ENCODE peak calls at places on chromosomes 5 and 9, in five cellular contexts. One of them, this sample, is unnamed.

GRCh38 chr5:115708819-115709477 is 83.1 kb upstream of the TMED7 start:
- ATAC-seq in central memory CD8-positive, alpha-beta T cell: no peak
- ATAC-seq in foreskin keratinocyte: no peak
- ATAC-seq in esophagus mucosa: no peak
- ATAC-seq in K562: no peak
- ATAC-seq in this sample: no peak

GRCh38 chr9:75134495-75134894 is 46.2 kb downstream of the OSTF1 start:
- ATAC-seq in central memory CD8-positive, alpha-beta T cell: no peak
- ATAC-seq in foreskin keratinocyte: no peak
- ATAC-seq in esophagus mucosa: no peak
- ATAC-seq in K562: no peak
- ATAC-seq in this sample: no peak

GRCh38 chr5:134099288-134099872 is 15.1 kb upstream of the TCF7 start:
- ATAC-seq in central memory CD8-positive, alpha-beta T cell: no peak
- ATAC-seq in foreskin keratinocyte: no peak
- ATAC-seq in esophagus mucosa: no peak
- ATAC-seq in K562: peak; percentile 71
- ATAC-seq in this sample: peak; percentile 1

GRCh38 chr9:72151099-72151498 is 1.9 kb downstream of the GDA start:
- ATAC-seq in central memory CD8-positive, alpha-beta T cell: no peak
- ATAC-seq in foreskin keratinocyte: peak; percentile 37
- ATAC-seq in esophagus mucosa: no peak
- ATAC-seq in K562: no peak
- ATAC-seq in this sample: no peak

GRCh38 chr9:121858788-121859187 is 207.4 kb downstream of the DAB2IP start:
- ATAC-seq in central memory CD8-positive, alpha-beta T cell: no peak
- ATAC-seq in foreskin keratinocyte: no peak
- ATAC-seq in esophagus mucosa: no peak
- ATAC-seq in K562: no peak
- ATAC-seq in this sample: peak; percentile 44

GRCh38 chr9:37976714-37977477 is 73.0 kb upstream of the SLC25A51 start:
- ATAC-seq in central memory CD8-positive, alpha-beta T cell: no peak
- ATAC-seq in foreskin keratinocyte: peak; percentile 69
- ATAC-seq in esophagus mucosa: peak; percentile 90
- ATAC-seq in K562: peak; percentile 81
- ATAC-seq in this sample: no peak

GRCh38 chr5:136840601-136841000 is 475.3 kb upstream of the TRPC7 start:
- ATAC-seq in central memory CD8-positive, alpha-beta T cell: no peak
- ATAC-seq in foreskin keratinocyte: no peak
- ATAC-seq in esophagus mucosa: no peak
- ATAC-seq in K562: no peak
- ATAC-seq in this sample: no peak

GRCh38 chr5:112221118-112221517 is 198.0 kb downstream of the EPB41L4A start:
- ATAC-seq in central memory CD8-positive, alpha-beta T cell: no peak
- ATAC-seq in foreskin keratinocyte: no peak
- ATAC-seq in esophagus mucosa: no peak
- ATAC-seq in K562: no peak
- ATAC-seq in this sample: no peak

GRCh38 chr5:31329722-31330121 is 136.2 kb downstream of the CDH6 start:
- ATAC-seq in central memory CD8-positive, alpha-beta T cell: no peak
- ATAC-seq in foreskin keratinocyte: no peak
- ATAC-seq in esophagus mucosa: no peak
- ATAC-seq in K562: peak; percentile 67
- ATAC-seq in this sample: no peak

GRCh38 chr9:935348-935965 is 41.0 kb upstream of the DMRT3 start:
- ATAC-seq in central memory CD8-positive, alpha-beta T cell: no peak
- ATAC-seq in foreskin keratinocyte: peak; percentile 94
- ATAC-seq in esophagus mucosa: no peak
- ATAC-seq in K562: no peak
- ATAC-seq in this sample: no peak

GRCh38 chr9:109428854-109429253 is 69.3 kb downstream of the PTPN3 start:
- ATAC-seq in central memory CD8-positive, alpha-beta T cell: no peak
- ATAC-seq in foreskin keratinocyte: no peak
- ATAC-seq in esophagus mucosa: no peak
- ATAC-seq in K562: no peak
- ATAC-seq in this sample: no peak

GRCh38 chr5:55917402-55918096 is 66.4 kb downstream of the IL31RA start:
- ATAC-seq in central memory CD8-positive, alpha-beta T cell: no peak
- ATAC-seq in foreskin keratinocyte: no peak
- ATAC-seq in esophagus mucosa: no peak
- ATAC-seq in K562: peak; percentile 12
- ATAC-seq in this sample: no peak